ENCODE peak calls at places on chromosomes 3 and 15, in ten cellular contexts. One of them, this sample, is unnamed.

GRCh38 chr3:157070600-157070999 is 89.3 kb downstream of the CCNL1 start:
- DNase-seq in psoas muscle: no peak
- DNase-seq in A549: no peak
- DNase-seq in H9: no peak
- DNase-seq in upper lobe of right lung: no peak
- DNase-seq in stomach: no peak
- DNase-seq in cardiac muscle cell: no peak
- DNase-seq in IMR-90: peak
- DNase-seq in brain microvascular endothelial cell: no peak
- DNase-seq in MM.1S: no peak
- DNase-seq in this sample: no peak

GRCh38 chr3:48432411-48433371 is 2.8 kb upstream of the PLXNB1 start:
- DNase-seq in psoas muscle: no peak
- DNase-seq in A549: peak
- DNase-seq in H9: peak
- DNase-seq in upper lobe of right lung: no peak
- DNase-seq in stomach: no peak
- DNase-seq in cardiac muscle cell: no peak
- DNase-seq in IMR-90: peak
- DNase-seq in brain microvascular endothelial cell: no peak
- DNase-seq in MM.1S: no peak
- DNase-seq in this sample: no peak

GRCh38 chr15:97978408-97979130 is 18.1 kb downstream of the ARRDC4 start:
- DNase-seq in psoas muscle: no peak
- DNase-seq in A549: no peak
- DNase-seq in H9: no peak
- DNase-seq in upper lobe of right lung: no peak
- DNase-seq in stomach: peak
- DNase-seq in cardiac muscle cell: peak
- DNase-seq in IMR-90: no peak
- DNase-seq in brain microvascular endothelial cell: no peak
- DNase-seq in MM.1S: no peak
- DNase-seq in this sample: no peak

GRCh38 chr3:28575748-28576589 is 227.3 kb upstream of the AZI2 start:
- DNase-seq in psoas muscle: peak
- DNase-seq in A549: no peak
- DNase-seq in H9: peak
- DNase-seq in upper lobe of right lung: no peak
- DNase-seq in stomach: peak
- DNase-seq in cardiac muscle cell: peak
- DNase-seq in IMR-90: no peak
- DNase-seq in brain microvascular endothelial cell: no peak
- DNase-seq in MM.1S: no peak
- DNase-seq in this sample: peak

GRCh38 chr3:190281308-190282051 is 40.8 kb downstream of the CLDN1 start:
- DNase-seq in psoas muscle: no peak
- DNase-seq in A549: no peak
- DNase-seq in H9: no peak
- DNase-seq in upper lobe of right lung: no peak
- DNase-seq in stomach: no peak
- DNase-seq in cardiac muscle cell: peak
- DNase-seq in IMR-90: peak
- DNase-seq in brain microvascular endothelial cell: no peak
- DNase-seq in MM.1S: no peak
- DNase-seq in this sample: no peak

GRCh38 chr15:62999923-63000484 is 42.5 kb upstream of the TPM1 start:
- DNase-seq in psoas muscle: no peak
- DNase-seq in A549: no peak
- DNase-seq in H9: no peak
- DNase-seq in upper lobe of right lung: no peak
- DNase-seq in stomach: no peak
- DNase-seq in cardiac muscle cell: no peak
- DNase-seq in IMR-90: no peak
- DNase-seq in brain microvascular endothelial cell: no peak
- DNase-seq in MM.1S: no peak
- DNase-seq in this sample: no peak

GRCh38 chr15:47374222-47374621 is 343.1 kb upstream of the SEMA6D start:
- DNase-seq in psoas muscle: no peak
- DNase-seq in A549: peak
- DNase-seq in H9: peak
- DNase-seq in upper lobe of right lung: no peak
- DNase-seq in stomach: no peak
- DNase-seq in cardiac muscle cell: peak
- DNase-seq in IMR-90: peak
- DNase-seq in brain microvascular endothelial cell: peak
- DNase-seq in MM.1S: no peak
- DNase-seq in this sample: no peak

GRCh38 chr3:141796436-141797166 is 33.4 kb downstream of the GRK7 start:
- DNase-seq in psoas muscle: no peak
- DNase-seq in A549: no peak
- DNase-seq in H9: no peak
- DNase-seq in upper lobe of right lung: no peak
- DNase-seq in stomach: no peak
- DNase-seq in cardiac muscle cell: no peak
- DNase-seq in IMR-90: no peak
- DNase-seq in brain microvascular endothelial cell: no peak
- DNase-seq in MM.1S: peak
- DNase-seq in this sample: no peak

GRCh38 chr3:100032262-100032661 is 82.0 kb downstream of the FILIP1L start:
- DNase-seq in psoas muscle: no peak
- DNase-seq in A549: peak
- DNase-seq in H9: no peak
- DNase-seq in upper lobe of right lung: no peak
- DNase-seq in stomach: no peak
- DNase-seq in cardiac muscle cell: no peak
- DNase-seq in IMR-90: peak
- DNase-seq in brain microvascular endothelial cell: peak
- DNase-seq in MM.1S: no peak
- DNase-seq in this sample: no peak

GRCh38 chr15:69456208-69457166 is 3.9 kb downstream of the RPLP1 start:
- DNase-seq in psoas muscle: no peak
- DNase-seq in A549: no peak
- DNase-seq in H9: no peak
- DNase-seq in upper lobe of right lung: no peak
- DNase-seq in stomach: no peak
- DNase-seq in cardiac muscle cell: no peak
- DNase-seq in IMR-90: no peak
- DNase-seq in brain microvascular endothelial cell: no peak
- DNase-seq in MM.1S: no peak
- DNase-seq in this sample: no peak

GRCh38 chr3:69094467-69095205 is 9.9 kb downstream of the ARL6IP5 start:
- DNase-seq in psoas muscle: no peak
- DNase-seq in A549: no peak
- DNase-seq in H9: no peak
- DNase-seq in upper lobe of right lung: no peak
- DNase-seq in stomach: no peak
- DNase-seq in cardiac muscle cell: no peak
- DNase-seq in IMR-90: peak
- DNase-seq in brain microvascular endothelial cell: peak
- DNase-seq in MM.1S: peak
- DNase-seq in this sample: no peak

GRCh38 chr3:69088033-69088432 is 3.3 kb downstream of the ARL6IP5 start:
- DNase-seq in psoas muscle: no peak
- DNase-seq in A549: peak
- DNase-seq in H9: no peak
- DNase-seq in upper lobe of right lung: no peak
- DNase-seq in stomach: no peak
- DNase-seq in cardiac muscle cell: no peak
- DNase-seq in IMR-90: peak
- DNase-seq in brain microvascular endothelial cell: no peak
- DNase-seq in MM.1S: peak
- DNase-seq in this sample: no peak

GRCh38 chr3:69090021-69090420 is 5.3 kb downstream of the ARL6IP5 start:
- DNase-seq in psoas muscle: no peak
- DNase-seq in A549: no peak
- DNase-seq in H9: no peak
- DNase-seq in upper lobe of right lung: no peak
- DNase-seq in stomach: no peak
- DNase-seq in cardiac muscle cell: no peak
- DNase-seq in IMR-90: peak
- DNase-seq in brain microvascular endothelial cell: peak
- DNase-seq in MM.1S: no peak
- DNase-seq in this sample: no peak

GRCh38 chr3:69092030-69092513 is 7.3 kb downstream of the ARL6IP5 start:
- DNase-seq in psoas muscle: no peak
- DNase-seq in A549: no peak
- DNase-seq in H9: no peak
- DNase-seq in upper lobe of right lung: no peak
- DNase-seq in stomach: no peak
- DNase-seq in cardiac muscle cell: no peak
- DNase-seq in IMR-90: no peak
- DNase-seq in brain microvascular endothelial cell: no peak
- DNase-seq in MM.1S: peak
- DNase-seq in this sample: no peak

GRCh38 chr3:69091389-69092029 is 6.8 kb downstream of the ARL6IP5 start:
- DNase-seq in psoas muscle: no peak
- DNase-seq in A549: no peak
- DNase-seq in H9: no peak
- DNase-seq in upper lobe of right lung: no peak
- DNase-seq in stomach: no peak
- DNase-seq in cardiac muscle cell: no peak
- DNase-seq in IMR-90: no peak
- DNase-seq in brain microvascular endothelial cell: no peak
- DNase-seq in MM.1S: peak
- DNase-seq in this sample: no peak
- H3K27ac ChIP-seq in psoas muscle: peak
- H3K27ac ChIP-seq in A549: no peak
- H3K27ac ChIP-seq in H9: no peak
- H3K27ac ChIP-seq in upper lobe of right lung: peak
- H3K27ac ChIP-seq in stomach: peak
- H3K27ac ChIP-seq in cardiac muscle cell: peak
- H3K27ac ChIP-seq in IMR-90: no peak
- H3K27ac ChIP-seq in brain microvascular endothelial cell: no peak
- H3K27ac ChIP-seq in MM.1S: peak
- H3K27ac ChIP-seq in this sample: peak

DNA sequence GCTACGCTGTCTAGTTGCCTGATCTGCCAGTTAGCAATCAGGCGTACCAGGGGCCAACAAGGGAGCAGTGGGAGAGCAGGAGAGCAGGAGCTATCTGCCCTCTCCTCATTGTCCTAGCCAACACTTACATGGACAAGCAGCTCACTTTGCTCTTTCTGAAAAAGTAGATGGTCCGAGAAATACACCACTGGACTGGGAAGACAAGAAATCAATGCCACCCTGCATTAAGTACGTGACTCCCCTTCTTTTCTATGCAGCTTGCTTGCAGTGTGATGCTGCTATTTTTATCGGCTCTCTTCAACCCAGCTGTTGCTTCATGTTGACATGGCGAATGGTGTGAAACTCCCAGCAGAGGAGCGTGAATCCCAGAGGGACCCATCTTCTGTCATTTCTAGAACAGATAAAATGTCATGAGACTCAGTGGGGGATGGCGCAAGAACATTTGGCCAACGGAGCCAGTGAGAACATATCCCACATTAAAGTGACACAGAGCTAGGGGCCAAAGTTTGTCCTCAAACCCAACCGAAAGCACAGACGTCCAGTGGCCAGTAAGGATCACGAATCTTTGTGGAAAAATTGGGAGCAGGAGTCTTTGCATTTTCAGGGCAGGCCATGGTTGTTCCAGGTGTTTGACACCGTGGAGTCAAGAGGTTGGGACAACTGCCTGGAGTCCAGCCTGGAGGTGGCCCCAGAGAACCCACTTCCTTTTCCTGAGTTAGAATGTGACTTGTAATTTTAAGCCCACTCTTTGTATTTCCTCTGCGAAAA is 53.7 kb upstream of the MEF2A start:
- DNase-seq in psoas muscle: peak
- DNase-seq in A549: no peak
- DNase-seq in H9: no peak
- DNase-seq in upper lobe of right lung: no peak
- DNase-seq in stomach: no peak
- DNase-seq in cardiac muscle cell: peak
- DNase-seq in IMR-90: no peak
- DNase-seq in brain microvascular endothelial cell: peak
- DNase-seq in MM.1S: no peak
- DNase-seq in this sample: peak
- H3K27ac ChIP-seq in psoas muscle: peak
- H3K27ac ChIP-seq in A549: no peak
- H3K27ac ChIP-seq in H9: no peak
- H3K27ac ChIP-seq in upper lobe of right lung: peak
- H3K27ac ChIP-seq in stomach: no peak
- H3K27ac ChIP-seq in cardiac muscle cell: peak
- H3K27ac ChIP-seq in IMR-90: no peak
- H3K27ac ChIP-seq in brain microvascular endothelial cell: no peak
- H3K27ac ChIP-seq in MM.1S: no peak
- H3K27ac ChIP-seq in this sample: peak

GRCh38 chr3:169173231-169173630 is 490.3 kb downstream of the MECOM start:
- DNase-seq in psoas muscle: no peak
- DNase-seq in A549: no peak
- DNase-seq in H9: no peak
- DNase-seq in upper lobe of right lung: no peak
- DNase-seq in stomach: no peak
- DNase-seq in cardiac muscle cell: no peak
- DNase-seq in IMR-90: no peak
- DNase-seq in brain microvascular endothelial cell: no peak
- DNase-seq in MM.1S: no peak
- DNase-seq in this sample: no peak
- H3K27ac ChIP-seq in psoas muscle: no peak
- H3K27ac ChIP-seq in A549: no peak
- H3K27ac ChIP-seq in H9: no peak
- H3K27ac ChIP-seq in upper lobe of right lung: no peak
- H3K27ac ChIP-seq in stomach: no peak
- H3K27ac ChIP-seq in cardiac muscle cell: no peak
- H3K27ac ChIP-seq in IMR-90: no peak
- H3K27ac ChIP-seq in brain microvascular endothelial cell: no peak
- H3K27ac ChIP-seq in MM.1S: no peak
- H3K27ac ChIP-seq in this sample: no peak

GRCh38 chr3:140247775-140248174 is 312.8 kb downstream of the CLSTN2 start:
- DNase-seq in psoas muscle: no peak
- DNase-seq in A549: no peak
- DNase-seq in H9: no peak
- DNase-seq in upper lobe of right lung: no peak
- DNase-seq in stomach: no peak
- DNase-seq in cardiac muscle cell: no peak
- DNase-seq in IMR-90: no peak
- DNase-seq in brain microvascular endothelial cell: no peak
- DNase-seq in MM.1S: no peak
- DNase-seq in this sample: no peak

GRCh38 chr3:140242818-140243276 is 307.9 kb downstream of the CLSTN2 start:
- DNase-seq in psoas muscle: peak
- DNase-seq in A549: no peak
- DNase-seq in H9: no peak
- DNase-seq in upper lobe of right lung: no peak
- DNase-seq in stomach: no peak
- DNase-seq in cardiac muscle cell: peak
- DNase-seq in IMR-90: no peak
- DNase-seq in brain microvascular endothelial cell: peak
- DNase-seq in MM.1S: no peak
- DNase-seq in this sample: no peak

GRCh38 chr3:140246578-140246977 is 311.6 kb downstream of the CLSTN2 start:
- DNase-seq in psoas muscle: no peak
- DNase-seq in A549: no peak
- DNase-seq in H9: no peak
- DNase-seq in upper lobe of right lung: no peak
- DNase-seq in stomach: no peak
- DNase-seq in cardiac muscle cell: no peak
- DNase-seq in IMR-90: no peak
- DNase-seq in brain microvascular endothelial cell: no peak
- DNase-seq in MM.1S: no peak
- DNase-seq in this sample: no peak

GRCh38 chr3:140243536-140243935 is 308.6 kb downstream of the CLSTN2 start:
- DNase-seq in psoas muscle: no peak
- DNase-seq in A549: no peak
- DNase-seq in H9: no peak
- DNase-seq in upper lobe of right lung: no peak
- DNase-seq in stomach: no peak
- DNase-seq in cardiac muscle cell: no peak
- DNase-seq in IMR-90: no peak
- DNase-seq in brain microvascular endothelial cell: no peak
- DNase-seq in MM.1S: no peak
- DNase-seq in this sample: no peak

GRCh38 chr3:140244893-140245292 is 309.9 kb downstream of the CLSTN2 start:
- DNase-seq in psoas muscle: no peak
- DNase-seq in A549: no peak
- DNase-seq in H9: no peak
- DNase-seq in upper lobe of right lung: no peak
- DNase-seq in stomach: no peak
- DNase-seq in cardiac muscle cell: peak
- DNase-seq in IMR-90: no peak
- DNase-seq in brain microvascular endothelial cell: no peak
- DNase-seq in MM.1S: no peak
- DNase-seq in this sample: no peak
- H3K27ac ChIP-seq in psoas muscle: no peak
- H3K27ac ChIP-seq in A549: no peak
- H3K27ac ChIP-seq in H9: no peak
- H3K27ac ChIP-seq in upper lobe of right lung: no peak
- H3K27ac ChIP-seq in stomach: no peak
- H3K27ac ChIP-seq in cardiac muscle cell: no peak
- H3K27ac ChIP-seq in IMR-90: no peak
- H3K27ac ChIP-seq in brain microvascular endothelial cell: no peak
- H3K27ac ChIP-seq in MM.1S: no peak
- H3K27ac ChIP-seq in this sample: no peak

This sample was measured in substantia nigra.